ENCODE peak calls at places on chromosomes 16 and 17, in five cellular contexts. S, I, D, N and H are unnamed samples.

GRCh38 chr17:10135539-10136257 is 62.7 kb downstream of the GAS7 start:
- DNase-seq in S (no peak), D (no peak), I (no peak), N (peak), H (no peak)

GRCh38 chr17:76772842-76773521 is 35.1 kb downstream of the MFSD11 start:
- DNase-seq in N (no peak), I (peak), D (no peak), S (no peak), H (no peak)

GRCh38 chr17:64661981-64662773 is at the start of gene SMURF2:
- DNase-seq in S (peak), I (peak), N (peak), D (no peak), H (peak)

GRCh38 chr17:50169121-50169764 is 3.4 kb downstream of the SGCA start:
- DNase-seq in N (no peak), I (peak), S (peak), D (peak), H (peak)

GRCh38 chr16:65426484-65426883 is 304.6 kb upstream of the CDH11 start:
- DNase-seq in I (no peak), D (no peak), N (no peak), S (no peak), H (no peak)

GRCh38 chr17:3603119-3603869 is 5.9 kb downstream of the TRPV1 start:
- DNase-seq in S (no peak), D (no peak), N (no peak), I (no peak), H (no peak)

GRCh38 chr17:51907041-51907440 is 251.5 kb downstream of the CA10 start:
- DNase-seq in S (no peak), N (no peak), I (no peak), D (no peak), H (no peak)

GRCh38 chr17:77470800-77471733 is 330.3 kb downstream of the SEC14L1 start:
- DNase-seq in I (no peak), N (no peak), S (peak), D (no peak), H (peak)

GRCh38 chr17:81171941-81172340 is 5.9 kb upstream of the AATK start:
- DNase-seq in I (no peak), N (no peak), D (no peak), S (no peak), H (no peak)

GRCh38 chr16:3596101-3596861 is 15.1 kb downstream of the SLX4 start:
- DNase-seq in S (no peak), I (no peak), N (no peak), D (no peak), H (no peak)

GRCh38 chr16:27764869-27765675 is 215.1 kb downstream of the KATNIP start:
- DNase-seq in I (no peak), D (no peak), N (no peak), S (no peak), H (no peak)

GRCh38 chr16:51657844-51658243 is 506.8 kb upstream of the SALL1 start:
- DNase-seq in N (no peak), D (no peak), I (no peak), S (no peak), H (no peak)

GRCh38 chr16:56953006-56953405 is 8.7 kb upstream of the CETP start:
- DNase-seq in D (no peak), N (no peak), I (no peak), S (no peak), H (no peak)

GRCh38 chr17:1485311-1485747 is 7.2 kb downstream of the MYO1C start:
- DNase-seq in S (peak), I (peak), N (no peak), D (no peak), H (peak)

GRCh38 chr16:15493416-15494181 is 59.2 kb downstream of the BMERB1 start:
- DNase-seq in I (no peak), D (no peak), S (no peak), N (no peak), H (no peak)

GRCh38 chr16:79798416-79799053 is 198.0 kb upstream of the MAF start:
- DNase-seq in N (no peak), S (no peak), D (no peak), I (no peak), H (no peak)

GRCh38 chr16:84694980-84695379 is 4.8 kb upstream of the USP10 start:
- DNase-seq in I (no peak), D (no peak), S (no peak), N (no peak), H (no peak)

GRCh38 chr17:10429416-10430045 is 7.8 kb upstream of the MYH8 start:
- DNase-seq in N (no peak), D (no peak), I (no peak), S (no peak), H (no peak)

GRCh38 chr17:20300399-20301037 is 166.8 kb downstream of the LGALS9B start:
- DNase-seq in D (peak), I (no peak), S (no peak), N (no peak), H (no peak)

GRCh38 chr17:67982034-67982640 is 14.1 kb downstream of the C17orf58 start:
- DNase-seq in N (no peak), D (no peak), I (no peak), S (no peak), H (no peak)

GRCh38 chr16:27772093-27772820 is 222.3 kb downstream of the KATNIP start:
- DNase-seq in D (no peak), S (no peak), N (no peak), I (no peak), H (no peak)

GRCh38 chr17:68832140-68832871 is 122.9 kb downstream of the ABCA8 start:
- DNase-seq in S (no peak), I (no peak), N (peak), D (no peak), H (peak)

DNA sequence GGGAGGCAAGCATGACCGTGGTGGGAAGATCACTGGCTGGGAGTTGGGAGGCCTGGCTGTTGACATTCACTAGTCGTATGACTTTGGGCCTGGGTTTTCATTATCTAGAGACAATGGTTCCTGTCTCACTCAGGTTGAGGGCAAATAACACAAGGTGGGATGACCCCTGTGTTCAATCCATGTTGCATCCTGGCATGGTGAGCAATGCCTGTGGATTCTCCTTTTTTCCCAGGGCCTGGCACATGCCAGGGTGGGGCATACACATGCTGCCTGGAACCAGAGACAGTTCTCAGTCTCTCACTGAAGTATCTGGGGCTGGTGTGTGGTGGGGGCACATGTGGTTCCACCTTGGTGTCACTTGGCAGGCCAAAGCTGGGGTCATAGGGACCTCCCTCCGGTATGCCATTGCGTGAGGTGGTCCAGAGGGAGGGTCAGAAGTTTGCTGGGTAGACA is 5.4 kb downstream of the THRA start:
- DNase-seq in I (no peak), S (no peak), D (no peak), N (no peak), H (no peak)
- H3K4me3 ChIP-seq in I (peak), S (no peak), D (no peak), N (peak), H (peak)

GRCh38 chr17:18187816-18188761 is 4.5 kb downstream of the ALKBH5 start:
- DNase-seq in S (no peak), I (no peak), N (no peak), D (no peak), H (peak)
- H3K4me3 ChIP-seq in S (no peak), I (peak), N (peak), D (peak), H (peak)

GRCh38 chr17:48570325-48571023 is 7.7 kb downstream of the HOXB4 start:
- DNase-seq in N (no peak), D (no peak), I (no peak), S (no peak), H (no peak)
- H3K4me3 ChIP-seq in N (peak), D (peak), I (no peak), S (no peak), H (no peak)

GRCh38 chr16:54936086-54936978 is 5.7 kb downstream of the IRX5 start:
- DNase-seq in N (no peak), S (no peak), D (no peak), I (no peak), H (peak)

GRCh38 chr16:54936979-54937672 is 6.5 kb downstream of the IRX5 start:
- DNase-seq in N (no peak), S (no peak), D (peak), I (no peak), H (peak)

GRCh38 chr16:54933281-54934150 is 2.9 kb downstream of the IRX5 start:
- DNase-seq in S (no peak), N (no peak), I (no peak), D (no peak), H (no peak)

GRCh38 chr16:54934536-54935410 is 4.1 kb downstream of the IRX5 start:
- DNase-seq in I (no peak), N (no peak), S (no peak), D (no peak), H (peak)

GRCh38 chr16:54935411-54936085 is 4.9 kb downstream of the IRX5 start:
- DNase-seq in D (no peak), I (no peak), N (no peak), S (no peak), H (no peak)
- H3K4me3 ChIP-seq in D (peak), I (no peak), N (no peak), S (no peak), H (peak)

GRCh38 chr16:49462989-49463371 is 89.4 kb downstream of the C16orf78 start:
- DNase-seq in D (no peak), S (no peak), I (peak), N (no peak), H (no peak)

GRCh38 chr16:49459953-49460735 is 86.5 kb downstream of the C16orf78 start:
- DNase-seq in S (peak), D (no peak), N (no peak), I (no peak), H (peak)

GRCh38 chr16:49461517-49461951 is 87.9 kb downstream of the C16orf78 start:
- DNase-seq in I (no peak), N (no peak), S (peak), D (no peak), H (no peak)

GRCh38 chr16:49462356-49462988 is 88.9 kb downstream of the C16orf78 start:
- DNase-seq in N (no peak), S (no peak), D (no peak), I (no peak), H (no peak)

DNA sequence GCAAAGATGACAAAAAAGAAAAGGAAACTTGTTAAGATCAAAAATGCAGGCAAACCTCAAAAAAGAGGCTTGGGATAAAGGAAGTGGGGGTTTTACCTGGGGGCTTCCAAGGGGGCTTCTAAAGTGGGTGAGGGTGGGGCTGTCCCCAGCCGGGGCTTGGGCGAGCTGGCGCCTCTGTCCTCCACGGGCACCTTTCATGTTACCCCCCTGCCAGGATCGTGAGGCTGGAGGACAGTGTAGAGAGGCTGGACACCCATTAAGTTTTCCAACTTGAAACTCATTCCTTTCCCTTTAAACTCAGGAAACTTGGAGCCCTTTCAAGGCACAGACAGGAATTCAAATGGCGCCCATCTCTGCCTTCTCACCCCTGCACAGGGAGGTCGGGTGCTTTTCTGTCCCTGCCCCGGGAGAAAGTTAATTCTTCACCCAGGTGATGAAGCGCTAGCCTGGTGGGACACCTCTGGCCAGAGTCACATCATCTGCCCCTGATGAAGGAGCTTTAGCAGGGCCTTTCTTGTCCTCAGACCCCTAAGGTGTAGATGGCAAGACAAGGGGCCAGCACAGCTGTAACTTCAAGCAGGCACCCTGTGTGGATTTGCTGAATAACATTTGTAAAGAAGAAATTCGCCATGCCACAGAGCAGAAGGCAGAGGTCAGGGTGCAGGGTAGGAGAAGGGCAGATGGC is 87.3 kb downstream of the C16orf78 start:
- DNase-seq in I (no peak), N (no peak), S (peak), D (no peak), H (no peak)
- H3K4me3 ChIP-seq in I (no peak), N (no peak), S (no peak), D (no peak), H (no peak)

GRCh38 chr16:2365895-2366294 is 25.4 kb upstream of the ABCA3 start:
- DNase-seq in I (no peak), S (no peak), D (peak), N (no peak), H (no peak)
- H3K4me3 ChIP-seq in I (no peak), S (no peak), D (no peak), N (no peak), H (no peak)

GRCh38 chr17:47990962-47991731 is 20.2 kb downstream of the CDK5RAP3 start:
- DNase-seq in D (no peak), I (no peak), N (no peak), S (no peak), H (no peak)
- H3K4me3 ChIP-seq in D (no peak), I (no peak), N (no peak), S (no peak), H (no peak)

GRCh38 chr17:45223541-45224528 is 2.1 kb downstream of the FMNL1 start:
- DNase-seq in D (no peak), S (no peak), I (peak), N (no peak), H (no peak)
- H3K4me3 ChIP-seq in D (no peak), S (no peak), I (peak), N (no peak), H (peak)

GRCh38 chr16:47499700-47500264 is 38.7 kb downstream of the PHKB start:
- DNase-seq in I (no peak), N (no peak), D (no peak), S (no peak), H (no peak)
- H3K4me3 ChIP-seq in I (no peak), N (no peak), D (no peak), S (no peak), H (no peak)